ENCODE peak calls at places on chromosomes 4 and X, in seven cellular contexts. S is SK-N-SH, U is H1, I is HepG2, A is stomach, E is suprapubic skin, T is sigmoid colon. O is an unnamed sample.
A peak's percentile ranks its signal among the peaks of the same experiment; 100 is the strongest.

GRCh38 chrX:121802881-121803412 is 755.5 kb downstream of the GLUD2 start:
- DNase-seq in S (no peak), U (no peak), I (no peak), A (no peak), E (no peak), T (no peak), O (no peak)

GRCh38 chrX:67607436-67607835 is 63.6 kb downstream of the AR start:
- DNase-seq in S (no peak), U (no peak), I (no peak), A (no peak), E (no peak), T (no peak), O (no peak)

GRCh38 chr4:185535818-185536729 is 767 bp upstream of the PDLIM3 start:
- DNase-seq in S (peak; percentile 33), U (no peak), I (no peak), A (no peak), E (no peak), T (peak; percentile 88), O (peak; percentile 23)

GRCh38 chr4:42371306-42372063 is 25.8 kb upstream of the SHISA3 start:
- DNase-seq in S (peak; percentile 77), U (no peak), I (peak; percentile 19), A (no peak), E (no peak), T (no peak), O (no peak)

GRCh38 chr4:168830777-168831512 is 179.1 kb downstream of the CBR4 start:
- DNase-seq in S (peak; percentile 32), U (no peak), I (no peak), A (no peak), E (no peak), T (no peak), O (no peak)

GRCh38 chr4:54093609-54094240 is 6.2 kb upstream of the GSX2 start:
- DNase-seq in S (no peak), U (peak; percentile 63), I (no peak), A (no peak), E (no peak), T (no peak), O (no peak)

GRCh38 chrX:40933132-40934078 is 151.8 kb upstream of the USP9X start:
- DNase-seq in S (peak; percentile 30), U (no peak), I (no peak), A (no peak), E (no peak), T (no peak), O (no peak)

GRCh38 chrX:46573331-46573895 is at the start of gene CHST7:
- DNase-seq in S (peak; percentile 81), U (no peak), I (peak; percentile 54), A (peak; percentile 52), E (peak; percentile 78), T (peak; percentile 76), O (peak; percentile 69)

GRCh38 chr4:24850669-24851068 is 55.3 kb downstream of the SOD3 start:
- DNase-seq in S (peak; percentile 3), U (no peak), I (no peak), A (no peak), E (no peak), T (peak; percentile 71), O (peak; percentile 10)

GRCh38 chrX:131058136-131058868 is at the start of gene ARHGAP36:
- DNase-seq in S (no peak), U (no peak), I (no peak), A (no peak), E (no peak), T (no peak), O (no peak)

GRCh38 chr4:137647375-137647774 is 115.1 kb upstream of the PCDH18 start:
- DNase-seq in S (no peak), U (no peak), I (no peak), A (no peak), E (no peak), T (no peak), O (no peak)

GRCh38 chrX:115583730-115584004 is 22.7 kb downstream of the PLS3 start:
- DNase-seq in S (no peak), U (no peak), I (no peak), A (no peak), E (no peak), T (no peak), O (no peak)

GRCh38 chrX:133120406-133120805 is 23.5 kb upstream of the USP26 start:
- DNase-seq in S (no peak), U (no peak), I (no peak), A (no peak), E (no peak), T (no peak), O (no peak)
- TF ChIP-seq EP300 in S (no peak), U (no peak), I (no peak), A (no peak), E (no peak), T (no peak), O (no peak)

DNA sequence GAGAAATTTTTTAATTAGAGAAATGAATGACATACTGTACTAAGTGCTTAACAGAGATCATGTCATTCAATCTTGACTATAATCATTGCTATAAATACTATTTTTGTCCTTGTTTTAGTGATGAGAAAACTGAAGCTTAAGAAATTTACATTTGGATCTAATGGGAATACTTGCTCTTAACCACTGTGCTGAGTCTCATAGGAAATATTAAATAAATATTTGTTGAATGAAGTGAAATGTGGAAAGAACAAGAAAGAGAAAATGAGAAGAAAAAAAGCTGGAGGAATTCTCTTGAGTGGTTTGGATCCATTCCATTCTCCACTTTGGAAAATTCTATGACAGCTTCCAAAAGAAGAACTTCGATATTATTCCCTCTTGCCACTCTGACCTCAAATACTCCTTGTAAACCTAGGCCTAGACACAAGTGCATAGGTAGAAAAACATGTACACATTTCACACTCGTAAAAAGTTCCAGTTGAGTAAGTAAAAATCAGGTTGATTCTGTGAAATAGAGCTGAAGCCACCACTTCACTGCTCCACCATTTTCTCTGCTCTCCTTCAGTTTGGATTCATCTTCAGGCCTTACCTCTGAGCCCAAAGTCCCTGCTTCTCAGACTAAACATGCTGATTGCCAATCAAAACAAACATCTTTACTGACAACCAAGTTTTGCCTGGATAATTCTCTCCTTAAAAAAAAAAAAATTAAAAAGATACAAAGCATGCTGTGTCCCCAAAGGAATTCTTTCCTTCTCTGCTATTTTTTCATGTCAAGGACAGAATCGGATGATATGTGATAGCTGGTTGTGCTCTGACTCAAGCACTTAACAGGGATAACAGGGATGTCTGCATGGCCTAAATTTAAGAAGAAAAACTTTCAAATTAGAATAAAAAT is 421.1 kb upstream of the INTU start:
- DNase-seq in S (no peak), U (no peak), I (no peak), A (no peak), E (no peak), T (no peak), O (no peak)
- TF ChIP-seq CTCF in S (no peak), U (no peak), I (no peak), A (no peak), E (no peak), T (no peak), O (no peak)

DNA sequence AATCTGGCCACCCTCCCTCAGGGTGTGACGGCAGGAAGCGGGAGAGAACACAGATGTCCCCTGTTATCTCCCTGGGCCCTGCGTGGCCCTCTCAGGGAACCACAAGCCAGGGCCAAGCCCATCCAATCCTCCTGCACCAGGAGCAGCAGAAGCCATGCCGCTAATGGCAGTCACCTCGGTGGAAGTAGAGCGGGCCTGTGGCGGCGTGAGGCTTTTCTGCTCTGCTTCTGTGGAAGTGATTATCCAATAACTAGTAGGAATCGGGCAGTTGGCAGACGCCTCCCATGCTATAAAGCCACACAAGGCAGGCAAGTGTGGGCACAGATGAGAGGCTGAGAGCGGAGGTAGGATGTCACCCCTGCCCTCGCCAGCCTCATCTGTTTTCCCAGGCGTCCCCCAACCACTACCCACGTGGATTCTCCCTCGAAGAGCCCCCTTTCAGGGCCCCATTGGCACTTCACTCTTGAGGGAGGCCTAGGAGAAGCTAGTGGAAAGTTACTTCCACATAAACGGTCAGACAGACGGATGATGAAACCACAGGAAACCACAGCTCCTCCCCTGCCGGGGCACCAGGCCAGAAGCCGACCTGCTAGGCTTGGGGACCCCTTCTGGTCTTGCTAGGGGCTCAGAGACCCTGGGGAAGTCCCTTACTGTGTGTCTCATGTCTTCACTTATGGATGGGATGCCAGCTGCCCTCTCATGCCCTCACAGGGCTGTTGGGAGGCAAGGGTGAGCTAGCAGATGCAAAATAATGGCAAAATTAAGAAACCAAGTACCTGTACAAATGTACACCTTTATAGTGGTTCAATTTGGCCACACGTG is 18.8 kb upstream of the TMSB4X start:
- DNase-seq in S (no peak), U (no peak), I (peak; percentile 46), A (peak; percentile 63), E (no peak), T (no peak), O (peak; percentile 69)
- TF ChIP-seq POLR2AphosphoS5 in S (no peak), U (no peak), I (no peak), A (no peak), E (no peak), T (no peak), O (no peak)

GRCh38 chrX:31236231-31236630 is 164.4 kb upstream of the FTHL17 start:
- DNase-seq in S (no peak), U (no peak), I (no peak), A (no peak), E (no peak), T (no peak), O (no peak)
- TF ChIP-seq EP300 in S (no peak), U (no peak), I (no peak), A (no peak), E (no peak), T (no peak), O (no peak)

DNA sequence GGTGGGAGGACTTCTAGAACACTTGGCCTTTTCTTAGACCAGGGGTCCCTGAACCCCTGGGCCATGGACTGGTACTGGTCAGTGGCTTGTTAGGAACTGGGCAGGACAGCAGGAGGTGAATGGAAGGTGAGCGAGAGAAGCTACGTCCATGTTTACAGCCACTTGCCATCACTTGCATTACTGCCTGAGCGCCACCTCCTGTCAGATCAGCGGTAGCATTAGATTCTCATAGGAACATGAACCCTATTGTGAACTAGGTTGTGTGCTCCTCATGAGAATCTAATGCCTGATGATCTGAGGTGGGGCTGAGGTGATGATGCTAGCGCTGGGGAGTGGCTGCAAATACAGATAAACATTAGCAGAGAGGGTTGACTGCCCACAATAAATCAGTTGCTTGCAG is 100.9 kb upstream of the IGFBP7 start:
- DNase-seq in S (no peak), U (no peak), I (peak; percentile 4), A (no peak), E (no peak), T (no peak), O (no peak)
- TF ChIP-seq CTCF in S (no peak), U (no peak), I (peak; percentile 65), A (no peak), E (no peak), T (no peak), O (no peak)

GRCh38 chr4:111064342-111064993 is 441.6 kb upstream of the PITX2 start:
- DNase-seq in S (no peak), U (no peak), I (no peak), A (no peak), E (no peak), T (no peak), O (no peak)
- TF ChIP-seq POLR2AphosphoS5 in S (no peak), U (no peak), I (no peak), A (no peak), E (no peak), T (no peak), O (no peak)

GRCh38 chr4:158006973-158007372 is 165.9 kb downstream of the GASK1B start:
- DNase-seq in S (no peak), U (no peak), I (no peak), A (no peak), E (no peak), T (no peak), O (no peak)
- TF ChIP-seq EP300 in S (no peak), U (no peak), I (no peak), A (no peak), E (no peak), T (no peak), O (no peak)